ENCODE peak calls at places on chromosomes 3 and 15, in four cellular contexts. Y is stromal cell of bone marrow, D is M059J, B is HEK293T. Z is an unnamed sample.

GRCh38 chr3:119175869-119176756 is 2.7 kb downstream of the UPK1B start:
- DNase-seq in B (no peak), D (peak), Y (peak), Z (no peak)

GRCh38 chr3:111712294-111713180 is 117.4 kb upstream of the ZBED2 start:
- DNase-seq in B (no peak), D (peak), Y (peak), Z (no peak)

GRCh38 chr3:102057781-102058421 is 208.6 kb downstream of the NFKBIZ start:
- DNase-seq in Y (no peak), B (no peak), D (no peak), Z (no peak)

GRCh38 chr3:135325096-135325495 is 530.0 kb downstream of the EPHB1 start:
- DNase-seq in B (no peak), D (no peak), Y (no peak), Z (no peak)

GRCh38 chr15:95825198-95825597 is 505.3 kb upstream of the NR2F2 start:
- DNase-seq in Y (no peak), B (no peak), D (no peak), Z (no peak)

GRCh38 chr15:39587910-39588530 is 7.1 kb downstream of the THBS1 start:
- DNase-seq in D (peak), B (no peak), Y (peak), Z (peak)

GRCh38 chr15:77706482-77707244 is 74.0 kb upstream of the LINGO1 start:
- DNase-seq in B (no peak), Y (no peak), D (no peak), Z (no peak)

GRCh38 chr15:29125382-29126207 is 144.0 kb downstream of the NSMCE3 start:
- DNase-seq in B (no peak), Y (no peak), D (no peak), Z (no peak)

GRCh38 chr15:22786868-22787698 is 639 bp downstream of the NIPA1 start:
- DNase-seq in D (peak), Y (no peak), B (peak), Z (peak)

GRCh38 chr3:144380832-144381231 is 409.2 kb downstream of the DIPK2A start:
- DNase-seq in D (no peak), B (no peak), Y (no peak), Z (no peak)

GRCh38 chr15:79184465-79184892 is 93.9 kb upstream of the RASGRF1 start:
- DNase-seq in B (peak), Y (peak), D (peak), Z (peak)

GRCh38 chr3:141275032-141275422 is 43.4 kb downstream of the PXYLP1 start:
- DNase-seq in Y (no peak), D (peak), B (no peak), Z (peak)